ENCODE peak calls at places on chromosomes 1 and 21, in nine cellular contexts. T is fibroblast of mammary gland, Q is T-helper 1 cell, K is SJSA1, J is T-helper 17 cell, N is NCI-H1092, D is suprapubic skin, I is heart left ventricle, X is nucleus accumbens. Z is an unnamed sample.

GRCh38 chr1:199029855-199030254 is 391.0 kb downstream of the PTPRC start:
- DNase-seq in Q (no peak), D (no peak), T (peak; percentile 30), K (no peak), I (no peak), X (no peak), J (no peak), N (no peak), Z (no peak)

GRCh38 chr1:244709076-244709475 is 56.1 kb downstream of the DESI2 start:
- DNase-seq in Q (no peak), X (no peak), T (no peak), I (no peak), D (no peak), K (no peak), N (no peak), J (no peak), Z (no peak)

GRCh38 chr1:56797079-56797685 is 22.0 kb downstream of the FYB2 start:
- DNase-seq in K (no peak), D (no peak), Q (no peak), I (peak; percentile 54), N (no peak), J (no peak), T (no peak), X (no peak), Z (no peak)

GRCh38 chr1:160205974-160206369 is 788 bp downstream of the PEA15 start:
- DNase-seq in Q (peak; percentile 35), T (peak; percentile 66), I (no peak), J (no peak), D (peak; percentile 81), X (peak; percentile 26), K (peak; percentile 81), N (no peak), Z (peak; percentile 55)

GRCh38 chr1:47205918-47206317 is 16.1 kb upstream of the PDZK1IP1 start:
- DNase-seq in X (no peak), J (no peak), N (no peak), K (no peak), T (no peak), Q (no peak), D (no peak), I (no peak), Z (no peak)

GRCh38 chr1:91123773-91124172 is 101.9 kb upstream of the ZNF644 start:
- DNase-seq in D (no peak), J (no peak), T (no peak), X (no peak), Q (no peak), N (no peak), I (no peak), K (no peak), Z (no peak)

GRCh38 chr1:203090667-203091320 is 5.0 kb upstream of the MYOG start:
- DNase-seq in Q (no peak), T (no peak), X (no peak), D (no peak), N (no peak), K (peak; percentile 12), J (no peak), I (no peak), Z (no peak)

GRCh38 chr1:108722292-108722691 is 9.6 kb downstream of the FNDC7 start:
- DNase-seq in D (no peak), X (no peak), Q (no peak), T (no peak), I (no peak), J (no peak), N (no peak), K (no peak), Z (no peak)

GRCh38 chr1:80441664-80442063 is 1359.1 kb upstream of the ADGRL2 start:
- DNase-seq in J (no peak), I (no peak), X (no peak), N (no peak), T (no peak), K (no peak), Q (no peak), D (no peak), Z (no peak)

GRCh38 chr1:58854576-58854975 is 70.7 kb upstream of the JUN start:
- DNase-seq in X (no peak), N (no peak), K (no peak), Q (no peak), T (no peak), J (no peak), D (no peak), I (no peak), Z (no peak)

GRCh38 chr1:16348414-16349182 is 3.7 kb downstream of the FBXO42 start:
- DNase-seq in K (peak; percentile 56), I (no peak), N (no peak), Q (no peak), J (no peak), T (peak; percentile 83), D (peak; percentile 55), X (no peak), Z (no peak)

GRCh38 chr1:55310517-55310927 is 95.4 kb upstream of the USP24 start:
- DNase-seq in I (no peak), X (no peak), K (peak; percentile 94), D (no peak), N (no peak), J (no peak), Q (no peak), T (peak; percentile 99), Z (peak; percentile 98)

GRCh38 chr1:6424619-6425593 is at the start of gene ESPN:
- DNase-seq in I (no peak), J (no peak), X (no peak), T (no peak), K (no peak), N (no peak), D (peak; percentile 65), Q (no peak), Z (no peak)

GRCh38 chr1:174397261-174397660 is 50.5 kb upstream of the GPR52 start:
- DNase-seq in X (no peak), N (no peak), T (no peak), K (no peak), Q (no peak), I (no peak), D (no peak), J (no peak), Z (no peak)

GRCh38 chr1:231653611-231654010 is 27.0 kb downstream of the DISC1 start:
- DNase-seq in X (no peak), J (no peak), D (no peak), K (no peak), T (no peak), Q (no peak), N (no peak), I (no peak), Z (no peak)

GRCh38 chr1:206049293-206049692 is 3.7 kb upstream of the RHEX start:
- DNase-seq in K (no peak), N (no peak), D (no peak), Q (no peak), T (no peak), I (no peak), X (no peak), J (no peak), Z (no peak)

GRCh38 chr1:6554907-6555778 is at the start of gene TAS1R1:
- DNase-seq in J (no peak), Q (no peak), K (no peak), D (peak; percentile 71), N (no peak), T (no peak), I (peak; percentile 48), X (peak; percentile 56), Z (no peak)

GRCh38 chr1:24666794-24667193 is 23.7 kb downstream of the SRRM1 start:
- DNase-seq in D (no peak), X (no peak), Q (no peak), N (no peak), J (no peak), K (no peak), I (no peak), T (no peak), Z (no peak)

GRCh38 chr1:173193639-173194038 is 13.5 kb downstream of the TNFSF4 start:
- DNase-seq in T (peak; percentile 97), I (no peak), Q (no peak), N (no peak), D (no peak), X (no peak), J (no peak), K (no peak), Z (peak; percentile 64)

GRCh38 chr1:199868777-199869176 is 158.7 kb upstream of the NR5A2 start:
- DNase-seq in I (no peak), X (no peak), Q (no peak), K (no peak), J (no peak), N (no peak), T (no peak), D (no peak), Z (no peak)

GRCh38 chr1:55943012-55943411 is 636.4 kb downstream of the PLPP3 start:
- DNase-seq in D (no peak), J (no peak), N (no peak), T (no peak), Q (no peak), I (no peak), K (no peak), X (no peak), Z (no peak)

GRCh38 chr21:36463991-36464390 is 15.9 kb downstream of the CLDN14 start:
- DNase-seq in T (no peak), N (no peak), Q (no peak), D (no peak), K (no peak), I (no peak), J (no peak), X (no peak), Z (no peak)

GRCh38 chr21:29650561-29651022 is 289.2 kb downstream of the GRIK1 start:
- DNase-seq in K (no peak), X (no peak), I (no peak), J (no peak), D (no peak), T (no peak), Q (no peak), N (no peak), Z (no peak)

GRCh38 chr1:48082271-48082925 is 85.2 kb upstream of the TRABD2B start:
- DNase-seq in K (no peak), J (no peak), D (no peak), N (no peak), T (no peak), X (no peak), Q (no peak), I (no peak), Z (no peak)

GRCh38 chr1:194071200-194071599 is 884.8 kb upstream of the B3GALT2 start:
- DNase-seq in N (no peak), D (no peak), X (no peak), K (no peak), J (no peak), Q (no peak), T (no peak), I (no peak), Z (no peak)

GRCh38 chr21:43903451-43904091 is 38.5 kb downstream of the AGPAT3 start:
- DNase-seq in D (no peak), K (no peak), J (no peak), Q (no peak), N (no peak), T (no peak), X (no peak), I (peak; percentile 73), Z (no peak)

GRCh38 chr1:236568285-236568894 is 35.9 kb downstream of the HEATR1 start:
- DNase-seq in I (no peak), K (no peak), T (no peak), Q (no peak), N (no peak), D (no peak), J (no peak), X (no peak), Z (no peak)

GRCh38 chr1:209354111-209354839 is 229.2 kb upstream of the CAMK1G start:
- DNase-seq in X (peak; percentile 72), Q (no peak), D (peak; percentile 79), K (peak; percentile 75), T (peak; percentile 93), I (peak; percentile 80), J (peak; percentile 11), N (peak; percentile 85), Z (peak; percentile 65)

GRCh38 chr1:210882414-210883221 is 251.3 kb downstream of the KCNH1 start:
- DNase-seq in D (no peak), X (no peak), K (peak; percentile 55), T (no peak), N (no peak), I (no peak), J (no peak), Q (no peak), Z (peak; percentile 76)

GRCh38 chr1:165898837-165899236 is 71.4 kb downstream of the UCK2 start:
- DNase-seq in D (no peak), X (no peak), Q (no peak), J (no peak), T (peak; percentile 99), N (no peak), K (peak; percentile 92), I (no peak), Z (peak; percentile 98)

GRCh38 chr1:204780682-204781081 is 90.0 kb upstream of the NFASC start:
- DNase-seq in I (no peak), Q (no peak), T (no peak), K (no peak), D (no peak), N (no peak), J (no peak), X (no peak), Z (no peak)